ENCODE peak calls at places on chromosomes 4 and X, in four cellular contexts. R is neuronal stem cell, U is trophoblast cell, F is IMR-90. W is an unnamed sample.

GRCh38 chr4:103786014-103786413 is 66.2 kb upstream of the TACR3 start:
- DNase-seq in R (peak; percentile 21), U (peak; percentile 26), F (no peak), W (peak; percentile 34)

GRCh38 chr4:3178351-3178750 is 70.6 kb upstream of the MSANTD1 start:
- DNase-seq in R (no peak), U (no peak), F (no peak), W (no peak)

GRCh38 chr4:75916091-75916661 is 13.9 kb upstream of the PPEF2 start:
- DNase-seq in R (peak; percentile 21), U (no peak), F (peak; percentile 89), W (peak; percentile 62)

GRCh38 chr4:89813197-89813596 is 23.8 kb downstream of the SNCA start:
- DNase-seq in R (no peak), U (no peak), F (no peak), W (no peak)

GRCh38 chrX:23904096-23904495 is 3.6 kb downstream of the APOO start:
- DNase-seq in R (no peak), U (no peak), F (peak; percentile 40), W (peak; percentile 48)

GRCh38 chr4:73139991-73140390 is 70.5 kb upstream of the COX18 start:
- DNase-seq in R (peak; percentile 59), U (no peak), F (peak; percentile 31), W (peak; percentile 38)

GRCh38 chrX:38985375-38985774 is 184.1 kb downstream of the MID1IP1 start:
- DNase-seq in R (no peak), U (no peak), F (peak; percentile 11), W (no peak)

GRCh38 chr4:17189322-17189721 is 290.9 kb upstream of the LDB2 start:
- DNase-seq in R (no peak), U (no peak), F (peak; percentile 87), W (peak; percentile 55)

GRCh38 chr4:163967263-163967662 is 472.8 kb downstream of the TMA16 start:
- DNase-seq in R (no peak), U (no peak), F (no peak), W (no peak)

GRCh38 chrX:133544105-133544504 is 128.8 kb upstream of the GPC4 start:
- DNase-seq in R (no peak), U (peak; percentile 76), F (peak; percentile 7), W (peak; percentile 85)

GRCh38 chr4:86961605-86962295 is 26.9 kb downstream of the AFF1 start:
- DNase-seq in R (no peak), U (no peak), F (peak; percentile 67), W (peak; percentile 89)

GRCh38 chr4:4704267-4704666 is 155.2 kb upstream of the MSX1 start:
- DNase-seq in R (no peak), U (no peak), F (peak; percentile 41), W (peak; percentile 67)

GRCh38 chr4:166019441-166019840 is 146.4 kb downstream of the TLL1 start:
- DNase-seq in R (no peak), U (no peak), F (no peak), W (no peak)

GRCh38 chrX:107716816-107717700 is 58.5 kb downstream of the TSC22D3 start:
- DNase-seq in R (peak; percentile 26), U (peak; percentile 62), F (peak; percentile 63), W (peak; percentile 94)

GRCh38 chr4:172245493-172245892 is 432.3 kb downstream of the GALNTL6 start:
- DNase-seq in R (no peak), U (no peak), F (no peak), W (no peak)

GRCh38 chr4:133513891-133514290 is 364.8 kb downstream of the PCDH10 start:
- DNase-seq in R (no peak), U (no peak), F (no peak), W (peak; percentile 3)

GRCh38 chr4:156971168-156971601 is 414 bp downstream of the PDGFC start:
- DNase-seq in R (no peak), U (no peak), F (no peak), W (no peak)

GRCh38 chrX:129686422-129686948 is 31.7 kb upstream of the APLN start:
- DNase-seq in R (no peak), U (no peak), F (peak; percentile 5), W (peak; percentile 22)

GRCh38 chrX:47245156-47245555 is 12.3 kb downstream of the USP11 start:
- DNase-seq in R (no peak), U (no peak), F (no peak), W (no peak)

GRCh38 chr4:48799157-48799556 is 19.1 kb upstream of the FRYL start:
- DNase-seq in R (no peak), U (no peak), F (no peak), W (no peak)

GRCh38 chr4:84965558-84966381 is 720 bp downstream of the WDFY3 start:
- DNase-seq in R (peak; percentile 63), U (peak; percentile 21), F (peak; percentile 17), W (peak; percentile 57)

GRCh38 chr4:20462426-20463175 is 210.9 kb downstream of the SLIT2 start:
- DNase-seq in R (no peak), U (no peak), F (peak; percentile 30), W (no peak)

GRCh38 chr4:114997596-114997995 is 115.8 kb downstream of the NDST4 start:
- DNase-seq in R (no peak), U (no peak), F (no peak), W (peak; percentile 51)

GRCh38 chr4:139300431-139301142 is 718 bp upstream of the NAA15 start:
- DNase-seq in R (no peak), U (peak; percentile 45), F (peak; percentile 72), W (peak; percentile 81)

GRCh38 chr4:107930821-107931774 is at the start of gene CYP2U1:
- DNase-seq in R (peak; percentile 84), U (peak; percentile 71), F (peak; percentile 67), W (peak; percentile 83)

GRCh38 chrX:101460669-101461068 is 24.6 kb upstream of the ARMCX4 start:
- DNase-seq in R (no peak), U (no peak), F (no peak), W (peak; percentile 20)

GRCh38 chr4:138053601-138054322 is 188.4 kb downstream of the SLC7A11 start:
- DNase-seq in R (no peak), U (peak; percentile 85), F (peak; percentile 94), W (peak; percentile 95)

GRCh38 chrX:115952417-115953092 is 218.0 kb upstream of the AGTR2 start:
- DNase-seq in R (no peak), U (no peak), F (no peak), W (no peak)

GRCh38 chrX:47498411-47498810 is 15.4 kb upstream of the ZNF41 start:
- DNase-seq in R (no peak), U (peak; percentile 42), F (no peak), W (no peak)

GRCh38 chrX:102832661-102833060 is 104.4 kb upstream of the RAB40AL start:
- DNase-seq in R (no peak), U (peak; percentile 68), F (peak; percentile 77), W (peak; percentile 78)

GRCh38 chr4:111136438-111136837 is 513.6 kb upstream of the PITX2 start:
- DNase-seq in R (no peak), U (no peak), F (peak; percentile 59), W (peak; percentile 35)

GRCh38 chr4:6658635-6659075 is 18.2 kb downstream of the MRFAP1 start:
- DNase-seq in R (no peak), U (no peak), F (peak; percentile 28), W (peak; percentile 25)
- H3K14ac ChIP-seq in R (no peak overlapping the region), U (no peak overlapping the region), F (no peak overlapping the region), W (no peak overlapping the region)

GRCh38 chr4:19455850-19456602 is 795.7 kb upstream of the SLIT2 start:
- DNase-seq in R (no peak), U (peak; percentile 16), F (no peak), W (no peak)
- H3K36me3 ChIP-seq in R (no peaks in the 10 kb centered on the region), U (no peaks in the 10 kb centered on the region), F (no peaks in the 10 kb centered on the region), W (no peaks in the 10 kb centered on the region)

DNA sequence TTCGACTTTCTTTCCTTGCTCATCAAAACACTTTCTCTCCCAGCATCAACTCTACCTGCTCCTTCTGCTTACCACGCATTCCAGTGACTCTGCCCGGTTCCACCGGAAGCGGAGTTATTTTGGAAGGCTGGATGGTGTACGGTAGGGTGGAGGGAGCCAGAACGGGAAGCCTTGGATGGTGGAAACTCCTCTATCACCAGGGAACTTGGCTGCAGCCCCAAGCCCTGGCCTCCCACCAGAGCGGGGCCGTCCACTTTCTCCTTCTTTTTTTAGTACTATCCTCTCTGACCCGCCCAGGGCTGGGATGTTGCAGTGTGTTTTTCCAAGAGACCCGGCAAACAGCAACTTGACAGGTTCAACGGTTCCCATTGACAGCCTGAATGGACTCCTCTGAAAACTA is 27.6 kb downstream of the ADGRG2 start:
- DNase-seq in R (no peak), U (no peak), F (no peak), W (no peak)
- H3K14ac ChIP-seq in R (no peak overlapping the region), U (no peak overlapping the region), F (no peak overlapping the region), W (no peak overlapping the region)

GRCh38 chr4:149884529-149885206 is 69.0 kb upstream of the IQCM start:
- DNase-seq in R (no peak), U (no peak), F (no peak), W (no peak)

GRCh38 chr4:149887091-149887490 is 71.4 kb upstream of the IQCM start:
- DNase-seq in R (no peak), U (no peak), F (no peak), W (no peak)

GRCh38 chr4:149891381-149891780 is 75.7 kb upstream of the IQCM start:
- DNase-seq in R (no peak), U (no peak), F (no peak), W (no peak)

GRCh38 chr4:149885896-149886295 is 70.3 kb upstream of the IQCM start:
- DNase-seq in R (no peak), U (no peak), F (peak; percentile 79), W (peak; percentile 38)

DNA sequence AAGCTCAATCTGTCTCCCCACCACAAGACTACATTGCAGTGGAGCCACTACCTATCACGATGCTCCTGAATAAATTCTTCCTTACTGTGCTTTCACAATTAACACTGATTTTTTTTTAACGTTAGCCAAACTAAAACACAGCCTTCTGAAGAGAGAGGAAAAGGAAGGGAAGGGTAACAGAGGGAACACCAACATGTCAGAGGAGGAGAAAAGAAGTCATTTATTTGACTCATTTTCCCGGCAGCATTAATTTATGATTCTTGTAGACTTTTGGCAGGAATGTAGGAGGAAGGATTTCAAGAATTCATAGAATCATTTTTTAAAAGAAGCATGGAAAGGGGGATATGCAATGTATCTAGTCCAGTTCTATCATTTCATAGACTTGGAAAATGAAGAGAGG is 74.3 kb upstream of the IQCM start:
- DNase-seq in R (no peak), U (no peak), F (no peak), W (no peak)
- H3K36me3 ChIP-seq in R (no peaks in the 10 kb centered on the region), U (no peaks in the 10 kb centered on the region), F (no peaks in the 10 kb centered on the region), W (no peaks in the 10 kb centered on the region)

DNA sequence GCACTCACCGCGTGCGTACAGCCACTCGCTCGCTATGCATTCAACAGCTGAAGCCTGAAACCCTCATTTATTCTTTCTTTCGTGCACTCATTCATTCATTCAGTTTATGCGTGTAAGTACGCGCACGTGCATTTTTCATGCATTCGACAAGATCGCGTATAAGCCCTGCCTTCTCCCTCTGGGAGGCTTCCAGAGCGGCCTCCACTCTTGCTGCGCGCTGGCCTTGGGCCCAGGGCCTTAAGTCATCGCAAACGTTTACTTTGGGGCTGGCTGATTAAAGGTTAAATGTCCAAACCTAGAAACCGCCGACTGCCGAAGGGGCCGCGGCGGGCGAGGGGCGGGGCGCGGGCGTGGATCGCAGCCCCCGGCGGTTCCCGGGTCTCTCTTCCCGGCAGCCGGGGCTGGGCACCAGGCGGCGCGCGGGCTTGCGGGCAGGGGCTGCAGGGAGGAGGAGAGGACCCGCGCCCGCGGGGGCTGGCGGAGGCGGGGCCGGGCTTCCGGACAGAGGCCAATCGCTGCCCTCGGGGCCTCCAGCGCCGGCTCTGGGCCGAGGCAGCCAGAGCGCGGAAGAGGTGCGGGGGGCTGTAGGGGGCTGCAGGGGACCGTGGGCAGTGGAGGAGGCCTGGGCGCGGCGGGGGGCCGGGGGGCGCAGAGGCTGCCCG is at the start of gene GYG2:
- DNase-seq in R (peak; percentile 51), U (no peak), F (peak; percentile 46), W (peak; percentile 45)
- H3K14ac ChIP-seq in R (no peak within 1 kb of the TSS), U (peak within 1 kb of the TSS; percentile 32), F (no peak within 1 kb of the TSS), W (no peak within 1 kb of the TSS)